ENCODE peak calls at places on chromosomes 3 and 15, in seven cellular contexts. K, Q, G, E, S, R and C are unnamed samples.

GRCh38 chr15:84034831-84035753 is 200.5 kb upstream of the GOLGA6L4 start:
- DNase-seq in K (peak; percentile 64), G (no peak), R (no peak), E (no peak), S (peak; percentile 59), Q (no peak), C (no peak)

GRCh38 chr15:74844319-74845207 is 1.6 kb upstream of the ULK3 start:
- DNase-seq in K (no peak), E (peak; percentile 15), R (no peak), G (no peak), Q (no peak), S (no peak), C (no peak)

GRCh38 chr3:41673643-41674042 is 288.3 kb downstream of the ULK4 start:
- DNase-seq in E (no peak), S (no peak), R (no peak), G (no peak), Q (no peak), K (no peak), C (no peak)

GRCh38 chr3:159991591-159991990 is 3.0 kb downstream of the IL12A start:
- DNase-seq in K (no peak), G (no peak), Q (no peak), S (no peak), E (no peak), R (no peak), C (no peak)

GRCh38 chr3:29337565-29337964 is 56.7 kb downstream of the RBMS3 start:
- DNase-seq in S (no peak), G (no peak), E (no peak), R (no peak), Q (no peak), K (no peak), C (no peak)

GRCh38 chr15:86054338-86054737 is 25.3 kb upstream of the AGBL1 start:
- DNase-seq in S (no peak), E (no peak), G (no peak), K (no peak), R (no peak), Q (no peak), C (no peak)

GRCh38 chr15:77975332-77976119 is 102.0 kb downstream of the TBC1D2B start:
- DNase-seq in G (no peak), S (no peak), Q (peak; percentile 50), K (no peak), E (no peak), R (no peak), C (peak; percentile 60)

GRCh38 chr3:42490243-42490642 is 12.2 kb upstream of the VIPR1 start:
- DNase-seq in R (peak; percentile 49), Q (peak; percentile 92), K (no peak), S (peak; percentile 54), E (no peak), G (peak; percentile 97), C (peak; percentile 87)

GRCh38 chr3:126500016-126500415 is 17.6 kb downstream of the UROC1 start:
- DNase-seq in Q (no peak), R (no peak), K (no peak), S (no peak), G (no peak), E (no peak), C (no peak)

GRCh38 chr15:68821898-68822380 is 1.2 kb upstream of the ANP32A start:
- DNase-seq in S (peak; percentile 10), R (no peak), E (no peak), G (peak; percentile 80), K (peak; percentile 11), Q (no peak), C (no peak)

GRCh38 chr15:83206387-83206970 is 1.1 kb downstream of the HDGFL3 start:
- DNase-seq in R (no peak), G (no peak), K (no peak), E (no peak), Q (no peak), S (peak; percentile 21), C (no peak)

GRCh38 chr15:50051811-50052419 is 67.1 kb downstream of the ATP8B4 start:
- DNase-seq in Q (no peak), R (no peak), S (peak; percentile 96), E (no peak), K (peak; percentile 94), G (peak; percentile 75), C (no peak)

GRCh38 chr3:117019082-117019713 is 309.6 kb downstream of the TUSC7 start:
- DNase-seq in G (no peak), E (no peak), Q (peak; percentile 56), R (peak; percentile 33), S (peak; percentile 79), K (peak; percentile 73), C (peak; percentile 71)

GRCh38 chr3:16430717-16431630 is 82.5 kb downstream of the RFTN1 start:
- DNase-seq in G (no peak), S (peak; percentile 32), E (no peak), Q (no peak), K (no peak), R (no peak), C (no peak)

GRCh38 chr15:68449389-68449788 is 17.4 kb upstream of the ITGA11 start:
- DNase-seq in G (no peak), Q (no peak), E (no peak), S (no peak), K (no peak), R (no peak), C (no peak)

DNA sequence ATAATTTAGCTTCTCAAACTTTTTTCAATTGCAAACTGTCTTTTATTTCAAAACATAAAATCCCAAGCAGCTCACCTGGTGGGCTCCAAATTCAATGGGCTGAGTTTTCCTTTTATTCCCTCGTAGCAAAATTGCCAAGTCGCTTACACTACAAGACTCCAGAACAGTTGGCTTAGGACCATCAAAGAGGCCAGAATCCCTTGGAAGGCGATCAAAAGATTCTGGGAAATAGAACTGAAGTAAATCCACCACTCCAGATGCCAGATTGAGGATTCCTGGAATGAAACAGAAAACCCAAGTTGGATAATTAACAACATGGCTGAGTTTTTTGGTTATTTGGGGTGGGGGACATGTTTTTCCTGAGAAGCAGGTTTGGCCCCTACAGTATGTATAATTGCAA is 87.7 kb upstream of the DCLK3 start:
- DNase-seq in S (peak; percentile 72), G (no peak), R (no peak), Q (no peak), E (no peak), K (no peak), C (no peak)
- TF ChIP-seq CTCF in S (no peak), G (no peak), R (no peak), Q (no peak), E (no peak), K (no peak), C (no peak)

GRCh38 chr3:143295201-143296080 is 175.9 kb downstream of the CHST2 start:
- DNase-seq in K (no peak), S (no peak), R (no peak), G (no peak), Q (no peak), E (no peak), C (no peak)
- H3K4me3 ChIP-seq in K (no peak overlapping the region), S (no peak overlapping the region), R (no peak overlapping the region), G (no peak overlapping the region), Q (no peak overlapping the region), E (no peak overlapping the region), C (no peak overlapping the region)

GRCh38 chr15:61367953-61368352 is 138.9 kb upstream of the RORA start:
- DNase-seq in G (no peak), E (no peak), Q (no peak), R (no peak), S (no peak), K (no peak), C (no peak)
- TF ChIP-seq CTCF in G (peak; percentile 27), E (no peak), Q (peak; percentile 17), R (no peak), S (no peak), K (no peak), C (no peak)

GRCh38 chr3:170692720-170693119 is 106.8 kb upstream of the SLC7A14 start:
- DNase-seq in Q (no peak), E (no peak), K (peak; percentile 63), R (no peak), S (no peak), G (peak; percentile 58), C (no peak)

GRCh38 chr3:170689218-170689874 is 103.5 kb upstream of the SLC7A14 start:
- DNase-seq in S (peak; percentile 94), K (peak; percentile 75), G (peak; percentile 98), Q (no peak), E (no peak), R (no peak), C (peak; percentile 67)

GRCh38 chr3:170695486-170696069 is 109.7 kb upstream of the SLC7A14 start:
- DNase-seq in R (no peak), S (no peak), K (no peak), Q (no peak), G (no peak), E (no peak), C (no peak)

DNA sequence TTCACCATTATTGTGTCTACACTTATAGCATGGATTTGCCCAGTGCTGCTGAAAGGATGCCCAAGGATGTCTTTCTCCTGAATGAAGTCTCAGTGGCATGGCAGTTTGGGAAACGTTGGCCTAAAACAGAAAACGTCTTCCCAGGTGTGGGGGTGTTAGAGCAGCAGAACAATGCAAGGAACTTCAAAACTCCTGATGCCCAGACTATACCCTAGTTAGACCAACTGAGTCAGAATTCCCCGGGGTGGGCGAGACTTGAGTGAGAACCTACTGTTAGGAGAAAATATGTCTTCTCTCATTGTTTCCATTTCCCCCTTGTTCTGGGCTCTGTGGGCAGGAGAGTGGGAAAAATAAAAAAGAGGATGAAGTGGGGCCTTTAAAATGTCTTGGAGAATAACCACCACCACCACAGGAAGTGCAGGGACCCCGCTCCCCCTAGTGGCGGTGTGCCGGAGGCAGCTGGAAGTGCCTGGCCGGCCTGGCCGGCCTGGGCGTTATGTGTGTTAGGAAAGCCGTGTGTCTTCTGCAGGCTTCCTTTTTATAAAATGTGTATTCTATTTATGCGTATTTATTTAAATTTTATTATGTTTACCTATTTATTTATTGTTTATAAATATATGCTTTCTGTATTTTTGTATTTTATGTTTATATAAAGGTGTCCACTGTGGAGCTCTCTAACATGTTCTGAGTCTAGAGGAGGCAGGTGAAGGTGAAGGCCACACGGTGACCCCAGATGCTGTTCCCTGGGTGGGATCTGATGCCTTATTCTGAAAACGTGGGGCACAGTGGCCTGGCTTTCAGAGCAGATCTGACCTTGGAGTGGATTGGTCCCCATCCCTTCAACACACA is 104.5 kb upstream of the SLC7A14 start:
- DNase-seq in Q (peak; percentile 54), G (no peak), E (peak; percentile 29), S (peak; percentile 62), R (peak; percentile 82), K (peak; percentile 59), C (no peak)
- H3K4me3 ChIP-seq in Q (no peak overlapping the region), G (no peak overlapping the region), E (no peak overlapping the region), S (no peak overlapping the region), R (no peak overlapping the region), K (no peak overlapping the region), C (no peak overlapping the region)

GRCh38 chr3:141814375-141814774 is 51.2 kb downstream of the GRK7 start:
- DNase-seq in S (no peak), Q (no peak), E (no peak), G (no peak), K (no peak), R (no peak), C (no peak)
- TF ChIP-seq CTCF in S (no peak), Q (no peak), E (no peak), G (no peak), K (no peak), R (no peak), C (no peak)